ENCODE peak calls at places on chromosomes 6 and 20, in five cellular contexts. G is left ventricle myocardium inferior, W is NCI-H1105 treated with DMSO at 0.1 percent for 48 hours, R is body of pancreas, P is posterior vena cava. D is an unnamed sample.

GRCh38 chr20:50128520-50128905 is 15.6 kb upstream of the UBE2V1 start:
- DNase-seq in G (no peak), W (no peak), R (no peak), P (no peak), D (no peak)

GRCh38 chr6:42140051-42140450 is 2.4 kb downstream of the C6orf132 start:
- DNase-seq in G (no peak), W (no peak), R (peak), P (no peak), D (no peak)

GRCh38 chr20:59696476-59696875 is 92.1 kb downstream of the PHACTR3 start:
- DNase-seq in G (no peak), W (no peak), R (no peak), P (no peak), D (no peak)

GRCh38 chr6:14016930-14017625 is 92.3 kb downstream of the RNF182 start:
- DNase-seq in G (no peak), W (no peak), R (no peak), P (no peak), D (no peak)

GRCh38 chr20:50420380-50420779 is 89.8 kb upstream of the PTPN1 start:
- DNase-seq in G (no peak), W (no peak), R (no peak), P (no peak), D (no peak)

GRCh38 chr6:132320007-132320406 is 81.3 kb downstream of the MOXD1 start:
- DNase-seq in G (no peak), W (no peak), R (no peak), P (no peak), D (no peak)

GRCh38 chr20:32811886-32812285 is 7.9 kb upstream of the MAPRE1 start:
- DNase-seq in G (no peak), W (no peak), R (no peak), P (peak), D (no peak)

GRCh38 chr6:158972241-158973233 is 27.5 kb downstream of the RSPH3 start:
- DNase-seq in G (no peak), W (peak), R (no peak), P (no peak), D (peak)

GRCh38 chr6:26249959-26250805 is 114.8 kb upstream of the BTN3A2 start:
- DNase-seq in G (peak), W (peak), R (peak), P (no peak), D (peak)

GRCh38 chr6:81049425-81050042 is 702.9 kb downstream of the TENT5A start:
- DNase-seq in G (no peak), W (no peak), R (no peak), P (no peak), D (peak)

GRCh38 chr6:132530293-132530974 is 7.6 kb upstream of the TAAR9 start:
- DNase-seq in G (no peak), W (peak), R (peak), P (no peak), D (peak)

GRCh38 chr6:12423852-12424251 is 133.7 kb downstream of the EDN1 start:
- DNase-seq in G (no peak), W (no peak), R (no peak), P (no peak), D (no peak)